ENCODE peak calls at places on chromosome 5, in nine cellular contexts. One of them, this sample, is unnamed.

GRCh38 chr5:126937796-126938195 is 92.6 kb downstream of the MARCHF3 start:
- DNase-seq in amniotic stem cell: no peak
- DNase-seq in Caco-2: no peak
- DNase-seq in posterior cingulate gyrus: no peak
- DNase-seq in effector memory CD8-positive, alpha-beta T cell: no peak
- DNase-seq in activated CD4-positive, alpha-beta T cell treated with anti-CD3 and anti-CD28 coated beads, Interleukin-2, amount 50 U/mL, for 4 hours: no peak
- DNase-seq in skeletal muscle cell: no peak
- DNase-seq in stimulated activated naive CD8-positive, alpha-beta T cell treated with anti-CD3 and anti-CD28 coated beads, Interleukin-15, Interleukin-2, amounts not matched to agents 100 U/mL and 50 U/mL, for 24 hours: no peak
- DNase-seq in H54: no peak
- DNase-seq in this sample: no peak

GRCh38 chr5:91456928-91457571 is 73.9 kb upstream of the ARRDC3 start:
- DNase-seq in posterior cingulate gyrus: no peak
- DNase-seq in amniotic stem cell: no peak
- DNase-seq in H54: no peak
- DNase-seq in Caco-2: no peak
- DNase-seq in stimulated activated naive CD8-positive, alpha-beta T cell treated with anti-CD3 and anti-CD28 coated beads, Interleukin-15, Interleukin-2, amounts not matched to agents 100 U/mL and 50 U/mL, for 24 hours: no peak
- DNase-seq in activated CD4-positive, alpha-beta T cell treated with anti-CD3 and anti-CD28 coated beads, Interleukin-2, amount 50 U/mL, for 4 hours: no peak
- DNase-seq in skeletal muscle cell: no peak
- DNase-seq in effector memory CD8-positive, alpha-beta T cell: no peak
- DNase-seq in this sample: no peak

GRCh38 chr5:1692381-1692780 is 107.3 kb downstream of the MRPL36 start:
- DNase-seq in activated CD4-positive, alpha-beta T cell treated with anti-CD3 and anti-CD28 coated beads, Interleukin-2, amount 50 U/mL, for 4 hours: no peak
- DNase-seq in H54: no peak
- DNase-seq in skeletal muscle cell: no peak
- DNase-seq in Caco-2: no peak
- DNase-seq in amniotic stem cell: no peak
- DNase-seq in stimulated activated naive CD8-positive, alpha-beta T cell treated with anti-CD3 and anti-CD28 coated beads, Interleukin-15, Interleukin-2, amounts not matched to agents 100 U/mL and 50 U/mL, for 24 hours: no peak
- DNase-seq in effector memory CD8-positive, alpha-beta T cell: no peak
- DNase-seq in posterior cingulate gyrus: no peak
- DNase-seq in this sample: no peak

GRCh38 chr5:1555808-1556681 is 32.3 kb upstream of the LPCAT1 start:
- DNase-seq in effector memory CD8-positive, alpha-beta T cell: no peak
- DNase-seq in Caco-2: no peak
- DNase-seq in amniotic stem cell: no peak
- DNase-seq in stimulated activated naive CD8-positive, alpha-beta T cell treated with anti-CD3 and anti-CD28 coated beads, Interleukin-15, Interleukin-2, amounts not matched to agents 100 U/mL and 50 U/mL, for 24 hours: no peak
- DNase-seq in H54: no peak
- DNase-seq in activated CD4-positive, alpha-beta T cell treated with anti-CD3 and anti-CD28 coated beads, Interleukin-2, amount 50 U/mL, for 4 hours: no peak
- DNase-seq in posterior cingulate gyrus: no peak
- DNase-seq in skeletal muscle cell: no peak
- DNase-seq in this sample: no peak

GRCh38 chr5:142906863-142907671 is 136.9 kb downstream of the ARHGAP26 start:
- DNase-seq in posterior cingulate gyrus: no peak
- DNase-seq in effector memory CD8-positive, alpha-beta T cell: no peak
- DNase-seq in amniotic stem cell: no peak
- DNase-seq in activated CD4-positive, alpha-beta T cell treated with anti-CD3 and anti-CD28 coated beads, Interleukin-2, amount 50 U/mL, for 4 hours: no peak
- DNase-seq in H54: no peak
- DNase-seq in stimulated activated naive CD8-positive, alpha-beta T cell treated with anti-CD3 and anti-CD28 coated beads, Interleukin-15, Interleukin-2, amounts not matched to agents 100 U/mL and 50 U/mL, for 24 hours: no peak
- DNase-seq in Caco-2: no peak
- DNase-seq in skeletal muscle cell: peak
- DNase-seq in this sample: peak

GRCh38 chr5:98349251-98349989 is 424.0 kb upstream of the RGMB start:
- DNase-seq in activated CD4-positive, alpha-beta T cell treated with anti-CD3 and anti-CD28 coated beads, Interleukin-2, amount 50 U/mL, for 4 hours: no peak
- DNase-seq in amniotic stem cell: peak
- DNase-seq in H54: peak
- DNase-seq in Caco-2: peak
- DNase-seq in posterior cingulate gyrus: no peak
- DNase-seq in skeletal muscle cell: peak
- DNase-seq in stimulated activated naive CD8-positive, alpha-beta T cell treated with anti-CD3 and anti-CD28 coated beads, Interleukin-15, Interleukin-2, amounts not matched to agents 100 U/mL and 50 U/mL, for 24 hours: no peak
- DNase-seq in effector memory CD8-positive, alpha-beta T cell: no peak
- DNase-seq in this sample: peak

GRCh38 chr5:31640024-31640423 is 1.1 kb downstream of the PDZD2 start:
- DNase-seq in stimulated activated naive CD8-positive, alpha-beta T cell treated with anti-CD3 and anti-CD28 coated beads, Interleukin-15, Interleukin-2, amounts not matched to agents 100 U/mL and 50 U/mL, for 24 hours: no peak
- DNase-seq in activated CD4-positive, alpha-beta T cell treated with anti-CD3 and anti-CD28 coated beads, Interleukin-2, amount 50 U/mL, for 4 hours: no peak
- DNase-seq in posterior cingulate gyrus: no peak
- DNase-seq in effector memory CD8-positive, alpha-beta T cell: no peak
- DNase-seq in H54: no peak
- DNase-seq in Caco-2: peak
- DNase-seq in skeletal muscle cell: no peak
- DNase-seq in amniotic stem cell: no peak
- DNase-seq in this sample: no peak

GRCh38 chr5:144421411-144421810 is 250.7 kb downstream of the KCTD16 start:
- DNase-seq in posterior cingulate gyrus: no peak
- DNase-seq in activated CD4-positive, alpha-beta T cell treated with anti-CD3 and anti-CD28 coated beads, Interleukin-2, amount 50 U/mL, for 4 hours: no peak
- DNase-seq in effector memory CD8-positive, alpha-beta T cell: no peak
- DNase-seq in skeletal muscle cell: no peak
- DNase-seq in stimulated activated naive CD8-positive, alpha-beta T cell treated with anti-CD3 and anti-CD28 coated beads, Interleukin-15, Interleukin-2, amounts not matched to agents 100 U/mL and 50 U/mL, for 24 hours: no peak
- DNase-seq in amniotic stem cell: no peak
- DNase-seq in H54: no peak
- DNase-seq in Caco-2: peak
- DNase-seq in this sample: peak

GRCh38 chr5:142286111-142286510 is 38.7 kb downstream of the SPRY4 start:
- DNase-seq in H54: no peak
- DNase-seq in skeletal muscle cell: no peak
- DNase-seq in stimulated activated naive CD8-positive, alpha-beta T cell treated with anti-CD3 and anti-CD28 coated beads, Interleukin-15, Interleukin-2, amounts not matched to agents 100 U/mL and 50 U/mL, for 24 hours: no peak
- DNase-seq in effector memory CD8-positive, alpha-beta T cell: no peak
- DNase-seq in posterior cingulate gyrus: no peak
- DNase-seq in activated CD4-positive, alpha-beta T cell treated with anti-CD3 and anti-CD28 coated beads, Interleukin-2, amount 50 U/mL, for 4 hours: no peak
- DNase-seq in amniotic stem cell: no peak
- DNase-seq in Caco-2: no peak
- DNase-seq in this sample: no peak

GRCh38 chr5:82396396-82396795 is 118.2 kb upstream of the RPS23 start:
- DNase-seq in effector memory CD8-positive, alpha-beta T cell: no peak
- DNase-seq in skeletal muscle cell: no peak
- DNase-seq in Caco-2: no peak
- DNase-seq in activated CD4-positive, alpha-beta T cell treated with anti-CD3 and anti-CD28 coated beads, Interleukin-2, amount 50 U/mL, for 4 hours: no peak
- DNase-seq in stimulated activated naive CD8-positive, alpha-beta T cell treated with anti-CD3 and anti-CD28 coated beads, Interleukin-15, Interleukin-2, amounts not matched to agents 100 U/mL and 50 U/mL, for 24 hours: no peak
- DNase-seq in posterior cingulate gyrus: no peak
- DNase-seq in H54: no peak
- DNase-seq in amniotic stem cell: no peak
- DNase-seq in this sample: no peak

GRCh38 chr5:6085461-6085860 is 292.9 kb downstream of the MED10 start:
- DNase-seq in stimulated activated naive CD8-positive, alpha-beta T cell treated with anti-CD3 and anti-CD28 coated beads, Interleukin-15, Interleukin-2, amounts not matched to agents 100 U/mL and 50 U/mL, for 24 hours: no peak
- DNase-seq in posterior cingulate gyrus: no peak
- DNase-seq in H54: no peak
- DNase-seq in effector memory CD8-positive, alpha-beta T cell: no peak
- DNase-seq in amniotic stem cell: no peak
- DNase-seq in Caco-2: no peak
- DNase-seq in skeletal muscle cell: no peak
- DNase-seq in activated CD4-positive, alpha-beta T cell treated with anti-CD3 and anti-CD28 coated beads, Interleukin-2, amount 50 U/mL, for 4 hours: no peak
- DNase-seq in this sample: no peak

GRCh38 chr5:180631549-180632392 is 17.6 kb downstream of the FLT4 start:
- DNase-seq in effector memory CD8-positive, alpha-beta T cell: no peak
- DNase-seq in amniotic stem cell: no peak
- DNase-seq in activated CD4-positive, alpha-beta T cell treated with anti-CD3 and anti-CD28 coated beads, Interleukin-2, amount 50 U/mL, for 4 hours: no peak
- DNase-seq in Caco-2: no peak
- DNase-seq in H54: no peak
- DNase-seq in stimulated activated naive CD8-positive, alpha-beta T cell treated with anti-CD3 and anti-CD28 coated beads, Interleukin-15, Interleukin-2, amounts not matched to agents 100 U/mL and 50 U/mL, for 24 hours: no peak
- DNase-seq in skeletal muscle cell: no peak
- DNase-seq in posterior cingulate gyrus: no peak
- DNase-seq in this sample: no peak

GRCh38 chr5:88680253-88681132 is 202.5 kb downstream of the MEF2C start:
- DNase-seq in amniotic stem cell: no peak
- DNase-seq in activated CD4-positive, alpha-beta T cell treated with anti-CD3 and anti-CD28 coated beads, Interleukin-2, amount 50 U/mL, for 4 hours: peak
- DNase-seq in stimulated activated naive CD8-positive, alpha-beta T cell treated with anti-CD3 and anti-CD28 coated beads, Interleukin-15, Interleukin-2, amounts not matched to agents 100 U/mL and 50 U/mL, for 24 hours: peak
- DNase-seq in effector memory CD8-positive, alpha-beta T cell: peak
- DNase-seq in Caco-2: peak
- DNase-seq in H54: peak
- DNase-seq in posterior cingulate gyrus: peak
- DNase-seq in skeletal muscle cell: no peak
- DNase-seq in this sample: peak

GRCh38 chr5:4028384-4028783 is 432.8 kb downstream of the IRX1 start:
- DNase-seq in activated CD4-positive, alpha-beta T cell treated with anti-CD3 and anti-CD28 coated beads, Interleukin-2, amount 50 U/mL, for 4 hours: no peak
- DNase-seq in H54: no peak
- DNase-seq in skeletal muscle cell: no peak
- DNase-seq in effector memory CD8-positive, alpha-beta T cell: no peak
- DNase-seq in posterior cingulate gyrus: no peak
- DNase-seq in amniotic stem cell: no peak
- DNase-seq in Caco-2: no peak
- DNase-seq in stimulated activated naive CD8-positive, alpha-beta T cell treated with anti-CD3 and anti-CD28 coated beads, Interleukin-15, Interleukin-2, amounts not matched to agents 100 U/mL and 50 U/mL, for 24 hours: no peak
- DNase-seq in this sample: no peak

GRCh38 chr5:98109561-98110006 is 663.9 kb upstream of the RGMB start:
- DNase-seq in activated CD4-positive, alpha-beta T cell treated with anti-CD3 and anti-CD28 coated beads, Interleukin-2, amount 50 U/mL, for 4 hours: no peak
- DNase-seq in effector memory CD8-positive, alpha-beta T cell: no peak
- DNase-seq in posterior cingulate gyrus: no peak
- DNase-seq in stimulated activated naive CD8-positive, alpha-beta T cell treated with anti-CD3 and anti-CD28 coated beads, Interleukin-15, Interleukin-2, amounts not matched to agents 100 U/mL and 50 U/mL, for 24 hours: no peak
- DNase-seq in amniotic stem cell: peak
- DNase-seq in skeletal muscle cell: peak
- DNase-seq in H54: no peak
- DNase-seq in Caco-2: no peak
- DNase-seq in this sample: peak